ENCODE peak calls at places on chromosome 1, in seven cellular contexts. One of them, this sample, is unnamed.

GRCh38 chr1:201061049-201061448 is 37.5 kb upstream of the KIF21B start:
- DNase-seq in activated T-helper 9 cell treated with anti-CD3 and anti-CD28 coated beads, Interleukin-2, amount 50 U/mL, for 16 hours: no peak
- DNase-seq in activated CD8-positive, alpha-beta memory T cell treated with anti-CD3 and anti-CD28 coated beads, Interleukin-2, amount 50 U/mL, for 4 hours: no peak
- DNase-seq in NCI-H1436 treated with DMSO at 0.1 percent for 48 hours: no peak
- DNase-seq in colonic mucosa: no peak
- DNase-seq in AG10803: no peak
- DNase-seq in EH: no peak
- DNase-seq in this sample: no peak

GRCh38 chr1:194975913-194976312 is 1632.3 kb downstream of the KCNT2 start:
- DNase-seq in activated T-helper 9 cell treated with anti-CD3 and anti-CD28 coated beads, Interleukin-2, amount 50 U/mL, for 16 hours: no peak
- DNase-seq in activated CD8-positive, alpha-beta memory T cell treated with anti-CD3 and anti-CD28 coated beads, Interleukin-2, amount 50 U/mL, for 4 hours: no peak
- DNase-seq in NCI-H1436 treated with DMSO at 0.1 percent for 48 hours: no peak
- DNase-seq in colonic mucosa: no peak
- DNase-seq in AG10803: no peak
- DNase-seq in EH: peak
- DNase-seq in this sample: no peak

GRCh38 chr1:10973552-10973951 is 38.9 kb upstream of the TARDBP start:
- DNase-seq in activated T-helper 9 cell treated with anti-CD3 and anti-CD28 coated beads, Interleukin-2, amount 50 U/mL, for 16 hours: no peak
- DNase-seq in activated CD8-positive, alpha-beta memory T cell treated with anti-CD3 and anti-CD28 coated beads, Interleukin-2, amount 50 U/mL, for 4 hours: no peak
- DNase-seq in NCI-H1436 treated with DMSO at 0.1 percent for 48 hours: no peak
- DNase-seq in colonic mucosa: no peak
- DNase-seq in AG10803: peak
- DNase-seq in EH: peak
- DNase-seq in this sample: no peak

GRCh38 chr1:163914785-163915413 is 593.1 kb downstream of the NUF2 start:
- DNase-seq in activated T-helper 9 cell treated with anti-CD3 and anti-CD28 coated beads, Interleukin-2, amount 50 U/mL, for 16 hours: no peak
- DNase-seq in activated CD8-positive, alpha-beta memory T cell treated with anti-CD3 and anti-CD28 coated beads, Interleukin-2, amount 50 U/mL, for 4 hours: no peak
- DNase-seq in NCI-H1436 treated with DMSO at 0.1 percent for 48 hours: no peak
- DNase-seq in colonic mucosa: no peak
- DNase-seq in AG10803: peak
- DNase-seq in EH: peak
- DNase-seq in this sample: no peak

GRCh38 chr1:8497196-8497878 is 179.4 kb downstream of the SLC45A1 start:
- DNase-seq in activated T-helper 9 cell treated with anti-CD3 and anti-CD28 coated beads, Interleukin-2, amount 50 U/mL, for 16 hours: no peak
- DNase-seq in activated CD8-positive, alpha-beta memory T cell treated with anti-CD3 and anti-CD28 coated beads, Interleukin-2, amount 50 U/mL, for 4 hours: no peak
- DNase-seq in NCI-H1436 treated with DMSO at 0.1 percent for 48 hours: no peak
- DNase-seq in colonic mucosa: no peak
- DNase-seq in AG10803: peak
- DNase-seq in EH: peak
- DNase-seq in this sample: no peak

GRCh38 chr1:54471588-54471987 is 65.4 kb upstream of the SSBP3 start:
- DNase-seq in activated T-helper 9 cell treated with anti-CD3 and anti-CD28 coated beads, Interleukin-2, amount 50 U/mL, for 16 hours: no peak
- DNase-seq in activated CD8-positive, alpha-beta memory T cell treated with anti-CD3 and anti-CD28 coated beads, Interleukin-2, amount 50 U/mL, for 4 hours: no peak
- DNase-seq in NCI-H1436 treated with DMSO at 0.1 percent for 48 hours: no peak
- DNase-seq in colonic mucosa: no peak
- DNase-seq in AG10803: no peak
- DNase-seq in EH: no peak
- DNase-seq in this sample: no peak

GRCh38 chr1:41752514-41753170 is 166.1 kb downstream of the HIVEP3 start:
- DNase-seq in activated T-helper 9 cell treated with anti-CD3 and anti-CD28 coated beads, Interleukin-2, amount 50 U/mL, for 16 hours: no peak
- DNase-seq in activated CD8-positive, alpha-beta memory T cell treated with anti-CD3 and anti-CD28 coated beads, Interleukin-2, amount 50 U/mL, for 4 hours: no peak
- DNase-seq in NCI-H1436 treated with DMSO at 0.1 percent for 48 hours: no peak
- DNase-seq in colonic mucosa: no peak
- DNase-seq in AG10803: no peak
- DNase-seq in EH: no peak
- DNase-seq in this sample: no peak

GRCh38 chr1:44802306-44803061 is 2.3 kb downstream of the PLK3 start:
- DNase-seq in activated T-helper 9 cell treated with anti-CD3 and anti-CD28 coated beads, Interleukin-2, amount 50 U/mL, for 16 hours: no peak
- DNase-seq in activated CD8-positive, alpha-beta memory T cell treated with anti-CD3 and anti-CD28 coated beads, Interleukin-2, amount 50 U/mL, for 4 hours: no peak
- DNase-seq in NCI-H1436 treated with DMSO at 0.1 percent for 48 hours: no peak
- DNase-seq in colonic mucosa: no peak
- DNase-seq in AG10803: no peak
- DNase-seq in EH: no peak
- DNase-seq in this sample: no peak

GRCh38 chr1:15916916-15917315 is 59.0 kb downstream of the ZBTB17 start:
- DNase-seq in activated T-helper 9 cell treated with anti-CD3 and anti-CD28 coated beads, Interleukin-2, amount 50 U/mL, for 16 hours: no peak
- DNase-seq in activated CD8-positive, alpha-beta memory T cell treated with anti-CD3 and anti-CD28 coated beads, Interleukin-2, amount 50 U/mL, for 4 hours: no peak
- DNase-seq in NCI-H1436 treated with DMSO at 0.1 percent for 48 hours: no peak
- DNase-seq in colonic mucosa: no peak
- DNase-seq in AG10803: no peak
- DNase-seq in EH: no peak
- DNase-seq in this sample: no peak

GRCh38 chr1:67687649-67688048 is 2.6 kb downstream of the GADD45A start:
- DNase-seq in activated T-helper 9 cell treated with anti-CD3 and anti-CD28 coated beads, Interleukin-2, amount 50 U/mL, for 16 hours: no peak
- DNase-seq in activated CD8-positive, alpha-beta memory T cell treated with anti-CD3 and anti-CD28 coated beads, Interleukin-2, amount 50 U/mL, for 4 hours: no peak
- DNase-seq in NCI-H1436 treated with DMSO at 0.1 percent for 48 hours: no peak
- DNase-seq in colonic mucosa: no peak
- DNase-seq in AG10803: peak
- DNase-seq in EH: peak
- DNase-seq in this sample: no peak

GRCh38 chr1:206591696-206592095 is 20.6 kb downstream of the EIF2D start:
- DNase-seq in activated T-helper 9 cell treated with anti-CD3 and anti-CD28 coated beads, Interleukin-2, amount 50 U/mL, for 16 hours: no peak
- DNase-seq in activated CD8-positive, alpha-beta memory T cell treated with anti-CD3 and anti-CD28 coated beads, Interleukin-2, amount 50 U/mL, for 4 hours: no peak
- DNase-seq in NCI-H1436 treated with DMSO at 0.1 percent for 48 hours: no peak
- DNase-seq in colonic mucosa: no peak
- DNase-seq in AG10803: no peak
- DNase-seq in EH: no peak
- DNase-seq in this sample: no peak

GRCh38 chr1:38958967-38959366 is 17.3 kb upstream of the RHBDL2 start:
- DNase-seq in activated T-helper 9 cell treated with anti-CD3 and anti-CD28 coated beads, Interleukin-2, amount 50 U/mL, for 16 hours: no peak
- DNase-seq in activated CD8-positive, alpha-beta memory T cell treated with anti-CD3 and anti-CD28 coated beads, Interleukin-2, amount 50 U/mL, for 4 hours: no peak
- DNase-seq in NCI-H1436 treated with DMSO at 0.1 percent for 48 hours: no peak
- DNase-seq in colonic mucosa: no peak
- DNase-seq in AG10803: peak
- DNase-seq in EH: peak
- DNase-seq in this sample: no peak

GRCh38 chr1:4010811-4011605 is 110.9 kb upstream of the C1orf174 start:
- DNase-seq in activated T-helper 9 cell treated with anti-CD3 and anti-CD28 coated beads, Interleukin-2, amount 50 U/mL, for 16 hours: no peak
- DNase-seq in activated CD8-positive, alpha-beta memory T cell treated with anti-CD3 and anti-CD28 coated beads, Interleukin-2, amount 50 U/mL, for 4 hours: no peak
- DNase-seq in NCI-H1436 treated with DMSO at 0.1 percent for 48 hours: no peak
- DNase-seq in colonic mucosa: no peak
- DNase-seq in AG10803: no peak
- DNase-seq in EH: no peak
- DNase-seq in this sample: no peak

GRCh38 chr1:95408506-95409136 is 174.6 kb downstream of the RWDD3 start:
- DNase-seq in activated T-helper 9 cell treated with anti-CD3 and anti-CD28 coated beads, Interleukin-2, amount 50 U/mL, for 16 hours: no peak
- DNase-seq in activated CD8-positive, alpha-beta memory T cell treated with anti-CD3 and anti-CD28 coated beads, Interleukin-2, amount 50 U/mL, for 4 hours: no peak
- DNase-seq in NCI-H1436 treated with DMSO at 0.1 percent for 48 hours: no peak
- DNase-seq in colonic mucosa: no peak
- DNase-seq in AG10803: no peak
- DNase-seq in EH: no peak
- DNase-seq in this sample: no peak

GRCh38 chr1:229461032-229461668 is 27.3 kb upstream of the ACTA1 start:
- DNase-seq in activated T-helper 9 cell treated with anti-CD3 and anti-CD28 coated beads, Interleukin-2, amount 50 U/mL, for 16 hours: no peak
- DNase-seq in activated CD8-positive, alpha-beta memory T cell treated with anti-CD3 and anti-CD28 coated beads, Interleukin-2, amount 50 U/mL, for 4 hours: no peak
- DNase-seq in NCI-H1436 treated with DMSO at 0.1 percent for 48 hours: no peak
- DNase-seq in colonic mucosa: no peak
- DNase-seq in AG10803: no peak
- DNase-seq in EH: no peak
- DNase-seq in this sample: no peak

GRCh38 chr1:167238713-167239112 is 18.0 kb downstream of the POU2F1 start:
- DNase-seq in activated T-helper 9 cell treated with anti-CD3 and anti-CD28 coated beads, Interleukin-2, amount 50 U/mL, for 16 hours: no peak
- DNase-seq in activated CD8-positive, alpha-beta memory T cell treated with anti-CD3 and anti-CD28 coated beads, Interleukin-2, amount 50 U/mL, for 4 hours: no peak
- DNase-seq in NCI-H1436 treated with DMSO at 0.1 percent for 48 hours: no peak
- DNase-seq in colonic mucosa: no peak
- DNase-seq in AG10803: no peak
- DNase-seq in EH: no peak
- DNase-seq in this sample: no peak

GRCh38 chr1:218304281-218305039 is 19.4 kb downstream of the RRP15 start:
- DNase-seq in activated T-helper 9 cell treated with anti-CD3 and anti-CD28 coated beads, Interleukin-2, amount 50 U/mL, for 16 hours: no peak
- DNase-seq in activated CD8-positive, alpha-beta memory T cell treated with anti-CD3 and anti-CD28 coated beads, Interleukin-2, amount 50 U/mL, for 4 hours: no peak
- DNase-seq in NCI-H1436 treated with DMSO at 0.1 percent for 48 hours: no peak
- DNase-seq in colonic mucosa: no peak
- DNase-seq in AG10803: no peak
- DNase-seq in EH: peak
- DNase-seq in this sample: no peak

GRCh38 chr1:147527941-147528936 is 13.1 kb upstream of the BCL9 start:
- DNase-seq in activated T-helper 9 cell treated with anti-CD3 and anti-CD28 coated beads, Interleukin-2, amount 50 U/mL, for 16 hours: no peak
- DNase-seq in activated CD8-positive, alpha-beta memory T cell treated with anti-CD3 and anti-CD28 coated beads, Interleukin-2, amount 50 U/mL, for 4 hours: no peak
- DNase-seq in NCI-H1436 treated with DMSO at 0.1 percent for 48 hours: no peak
- DNase-seq in colonic mucosa: no peak
- DNase-seq in AG10803: no peak
- DNase-seq in EH: no peak
- DNase-seq in this sample: no peak

GRCh38 chr1:32612189-32612881 is 38.0 kb downstream of the ZBTB8OS start:
- DNase-seq in activated T-helper 9 cell treated with anti-CD3 and anti-CD28 coated beads, Interleukin-2, amount 50 U/mL, for 16 hours: peak
- DNase-seq in activated CD8-positive, alpha-beta memory T cell treated with anti-CD3 and anti-CD28 coated beads, Interleukin-2, amount 50 U/mL, for 4 hours: peak
- DNase-seq in NCI-H1436 treated with DMSO at 0.1 percent for 48 hours: peak
- DNase-seq in colonic mucosa: peak
- DNase-seq in AG10803: peak
- DNase-seq in EH: peak
- DNase-seq in this sample: peak

GRCh38 chr1:229253170-229253974 is 17.5 kb upstream of the RAB4A start:
- DNase-seq in activated T-helper 9 cell treated with anti-CD3 and anti-CD28 coated beads, Interleukin-2, amount 50 U/mL, for 16 hours: no peak
- DNase-seq in activated CD8-positive, alpha-beta memory T cell treated with anti-CD3 and anti-CD28 coated beads, Interleukin-2, amount 50 U/mL, for 4 hours: no peak
- DNase-seq in NCI-H1436 treated with DMSO at 0.1 percent for 48 hours: no peak
- DNase-seq in colonic mucosa: no peak
- DNase-seq in AG10803: peak
- DNase-seq in EH: peak
- DNase-seq in this sample: no peak

GRCh38 chr1:19187852-19188251 is 22.2 kb downstream of the UBR4 start:
- DNase-seq in activated T-helper 9 cell treated with anti-CD3 and anti-CD28 coated beads, Interleukin-2, amount 50 U/mL, for 16 hours: no peak
- DNase-seq in activated CD8-positive, alpha-beta memory T cell treated with anti-CD3 and anti-CD28 coated beads, Interleukin-2, amount 50 U/mL, for 4 hours: no peak
- DNase-seq in NCI-H1436 treated with DMSO at 0.1 percent for 48 hours: no peak
- DNase-seq in colonic mucosa: no peak
- DNase-seq in AG10803: no peak
- DNase-seq in EH: no peak
- DNase-seq in this sample: no peak

GRCh38 chr1:150567341-150567716 is 12.1 kb downstream of the MCL1 start:
- DNase-seq in activated T-helper 9 cell treated with anti-CD3 and anti-CD28 coated beads, Interleukin-2, amount 50 U/mL, for 16 hours: no peak
- DNase-seq in activated CD8-positive, alpha-beta memory T cell treated with anti-CD3 and anti-CD28 coated beads, Interleukin-2, amount 50 U/mL, for 4 hours: peak
- DNase-seq in NCI-H1436 treated with DMSO at 0.1 percent for 48 hours: no peak
- DNase-seq in colonic mucosa: no peak
- DNase-seq in AG10803: peak
- DNase-seq in EH: peak
- DNase-seq in this sample: peak

GRCh38 chr1:52554756-52555155 is 1.9 kb upstream of the TUT4 start:
- DNase-seq in activated T-helper 9 cell treated with anti-CD3 and anti-CD28 coated beads, Interleukin-2, amount 50 U/mL, for 16 hours: no peak
- DNase-seq in activated CD8-positive, alpha-beta memory T cell treated with anti-CD3 and anti-CD28 coated beads, Interleukin-2, amount 50 U/mL, for 4 hours: no peak
- DNase-seq in NCI-H1436 treated with DMSO at 0.1 percent for 48 hours: peak
- DNase-seq in colonic mucosa: no peak
- DNase-seq in AG10803: peak
- DNase-seq in EH: peak
- DNase-seq in this sample: no peak

GRCh38 chr1:201217146-201217545 is 26.5 kb downstream of the IGFN1 start:
- DNase-seq in activated T-helper 9 cell treated with anti-CD3 and anti-CD28 coated beads, Interleukin-2, amount 50 U/mL, for 16 hours: no peak
- DNase-seq in activated CD8-positive, alpha-beta memory T cell treated with anti-CD3 and anti-CD28 coated beads, Interleukin-2, amount 50 U/mL, for 4 hours: no peak
- DNase-seq in NCI-H1436 treated with DMSO at 0.1 percent for 48 hours: no peak
- DNase-seq in colonic mucosa: peak
- DNase-seq in AG10803: no peak
- DNase-seq in EH: no peak
- DNase-seq in this sample: no peak

GRCh38 chr1:36156329-36157114 is 562 bp downstream of the MAP7D1 start:
- DNase-seq in activated T-helper 9 cell treated with anti-CD3 and anti-CD28 coated beads, Interleukin-2, amount 50 U/mL, for 16 hours: peak
- DNase-seq in activated CD8-positive, alpha-beta memory T cell treated with anti-CD3 and anti-CD28 coated beads, Interleukin-2, amount 50 U/mL, for 4 hours: peak
- DNase-seq in NCI-H1436 treated with DMSO at 0.1 percent for 48 hours: no peak
- DNase-seq in colonic mucosa: peak
- DNase-seq in AG10803: no peak
- DNase-seq in EH: peak
- DNase-seq in this sample: peak

GRCh38 chr1:205226868-205227583 is 720 bp upstream of the TMCC2 start:
- DNase-seq in activated T-helper 9 cell treated with anti-CD3 and anti-CD28 coated beads, Interleukin-2, amount 50 U/mL, for 16 hours: no peak
- DNase-seq in activated CD8-positive, alpha-beta memory T cell treated with anti-CD3 and anti-CD28 coated beads, Interleukin-2, amount 50 U/mL, for 4 hours: no peak
- DNase-seq in NCI-H1436 treated with DMSO at 0.1 percent for 48 hours: no peak
- DNase-seq in colonic mucosa: no peak
- DNase-seq in AG10803: peak
- DNase-seq in EH: peak
- DNase-seq in this sample: no peak

GRCh38 chr1:30171956-30172694 is 551.3 kb downstream of the MATN1 start:
- DNase-seq in activated T-helper 9 cell treated with anti-CD3 and anti-CD28 coated beads, Interleukin-2, amount 50 U/mL, for 16 hours: no peak
- DNase-seq in activated CD8-positive, alpha-beta memory T cell treated with anti-CD3 and anti-CD28 coated beads, Interleukin-2, amount 50 U/mL, for 4 hours: no peak
- DNase-seq in NCI-H1436 treated with DMSO at 0.1 percent for 48 hours: no peak
- DNase-seq in colonic mucosa: no peak
- DNase-seq in AG10803: no peak
- DNase-seq in EH: no peak
- DNase-seq in this sample: no peak

GRCh38 chr1:54340876-54341275 is 65.3 kb downstream of the SSBP3 start:
- DNase-seq in activated T-helper 9 cell treated with anti-CD3 and anti-CD28 coated beads, Interleukin-2, amount 50 U/mL, for 16 hours: no peak
- DNase-seq in activated CD8-positive, alpha-beta memory T cell treated with anti-CD3 and anti-CD28 coated beads, Interleukin-2, amount 50 U/mL, for 4 hours: no peak
- DNase-seq in NCI-H1436 treated with DMSO at 0.1 percent for 48 hours: no peak
- DNase-seq in colonic mucosa: no peak
- DNase-seq in AG10803: no peak
- DNase-seq in EH: no peak
- DNase-seq in this sample: no peak

GRCh38 chr1:43779805-43780403 is 72.6 kb downstream of the ST3GAL3 start:
- DNase-seq in activated T-helper 9 cell treated with anti-CD3 and anti-CD28 coated beads, Interleukin-2, amount 50 U/mL, for 16 hours: no peak
- DNase-seq in activated CD8-positive, alpha-beta memory T cell treated with anti-CD3 and anti-CD28 coated beads, Interleukin-2, amount 50 U/mL, for 4 hours: no peak
- DNase-seq in NCI-H1436 treated with DMSO at 0.1 percent for 48 hours: no peak
- DNase-seq in colonic mucosa: no peak
- DNase-seq in AG10803: no peak
- DNase-seq in EH: no peak
- DNase-seq in this sample: no peak

GRCh38 chr1:167138703-167139102 is 44.8 kb downstream of the STYXL2 start:
- DNase-seq in activated T-helper 9 cell treated with anti-CD3 and anti-CD28 coated beads, Interleukin-2, amount 50 U/mL, for 16 hours: no peak
- DNase-seq in activated CD8-positive, alpha-beta memory T cell treated with anti-CD3 and anti-CD28 coated beads, Interleukin-2, amount 50 U/mL, for 4 hours: no peak
- DNase-seq in NCI-H1436 treated with DMSO at 0.1 percent for 48 hours: no peak
- DNase-seq in colonic mucosa: no peak
- DNase-seq in AG10803: no peak
- DNase-seq in EH: no peak
- DNase-seq in this sample: no peak

GRCh38 chr1:196059210-196059609 is 549.0 kb downstream of the KCNT2 start:
- DNase-seq in activated T-helper 9 cell treated with anti-CD3 and anti-CD28 coated beads, Interleukin-2, amount 50 U/mL, for 16 hours: no peak
- DNase-seq in activated CD8-positive, alpha-beta memory T cell treated with anti-CD3 and anti-CD28 coated beads, Interleukin-2, amount 50 U/mL, for 4 hours: no peak
- DNase-seq in NCI-H1436 treated with DMSO at 0.1 percent for 48 hours: no peak
- DNase-seq in colonic mucosa: no peak
- DNase-seq in AG10803: no peak
- DNase-seq in EH: no peak
- DNase-seq in this sample: no peak

GRCh38 chr1:43267818-43268425 is 1.9 kb upstream of the TMEM125 start:
- DNase-seq in activated T-helper 9 cell treated with anti-CD3 and anti-CD28 coated beads, Interleukin-2, amount 50 U/mL, for 16 hours: no peak
- DNase-seq in activated CD8-positive, alpha-beta memory T cell treated with anti-CD3 and anti-CD28 coated beads, Interleukin-2, amount 50 U/mL, for 4 hours: no peak
- DNase-seq in NCI-H1436 treated with DMSO at 0.1 percent for 48 hours: no peak
- DNase-seq in colonic mucosa: no peak
- DNase-seq in AG10803: no peak
- DNase-seq in EH: no peak
- DNase-seq in this sample: no peak

GRCh38 chr1:244353572-244354091 is 98.1 kb downstream of the ADSS2 start:
- DNase-seq in activated T-helper 9 cell treated with anti-CD3 and anti-CD28 coated beads, Interleukin-2, amount 50 U/mL, for 16 hours: peak
- DNase-seq in activated CD8-positive, alpha-beta memory T cell treated with anti-CD3 and anti-CD28 coated beads, Interleukin-2, amount 50 U/mL, for 4 hours: peak
- DNase-seq in NCI-H1436 treated with DMSO at 0.1 percent for 48 hours: peak
- DNase-seq in colonic mucosa: peak
- DNase-seq in AG10803: peak
- DNase-seq in EH: peak
- DNase-seq in this sample: peak